ENCODE peak calls at places on chromosomes 12 and 14, in seven cellular contexts. One of them, this sample, is unnamed.

GRCh38 chr14:42994001-42994736 is 1387.5 kb downstream of the LRFN5 start:
- DNase-seq in AG04450: peak; percentile 80
- DNase-seq in lung: no peak
- DNase-seq in left ventricle myocardium inferior: no peak
- DNase-seq in suprapubic skin: no peak
- DNase-seq in astrocyte of the spinal cord: peak; percentile 88
- DNase-seq in choroid plexus epithelial cell: peak; percentile 47
- DNase-seq in this sample: peak; percentile 32

GRCh38 chr14:73467800-73468199 is 9.5 kb upstream of the NUMB start:
- DNase-seq in choroid plexus epithelial cell: peak; percentile 89
- DNase-seq in left ventricle myocardium inferior: no peak
- DNase-seq in astrocyte of the spinal cord: no peak
- DNase-seq in suprapubic skin: no peak
- DNase-seq in lung: no peak
- DNase-seq in AG04450: no peak
- DNase-seq in this sample: no peak

GRCh38 chr12:100797786-100798580 is 3.4 kb downstream of the ANO4 start:
- DNase-seq in lung: no peak
- DNase-seq in left ventricle myocardium inferior: no peak
- DNase-seq in astrocyte of the spinal cord: no peak
- DNase-seq in choroid plexus epithelial cell: no peak
- DNase-seq in AG04450: no peak
- DNase-seq in suprapubic skin: no peak
- DNase-seq in this sample: no peak

GRCh38 chr12:100661300-100661951 is 87.9 kb downstream of the GAS2L3 start:
- DNase-seq in AG04450: no peak
- DNase-seq in astrocyte of the spinal cord: peak; percentile 36
- DNase-seq in choroid plexus epithelial cell: peak; percentile 69
- DNase-seq in left ventricle myocardium inferior: no peak
- DNase-seq in lung: no peak
- DNase-seq in suprapubic skin: no peak
- DNase-seq in this sample: peak; percentile 22

GRCh38 chr12:97560766-97561165 is 98.2 kb downstream of the RMST start:
- DNase-seq in astrocyte of the spinal cord: no peak
- DNase-seq in choroid plexus epithelial cell: no peak
- DNase-seq in suprapubic skin: no peak
- DNase-seq in left ventricle myocardium inferior: no peak
- DNase-seq in AG04450: no peak
- DNase-seq in lung: no peak
- DNase-seq in this sample: no peak

GRCh38 chr12:3365416-3366385 is 125.3 kb upstream of the PRMT8 start:
- DNase-seq in astrocyte of the spinal cord: no peak
- DNase-seq in choroid plexus epithelial cell: no peak
- DNase-seq in lung: no peak
- DNase-seq in suprapubic skin: no peak
- DNase-seq in AG04450: no peak
- DNase-seq in left ventricle myocardium inferior: peak; percentile 30
- DNase-seq in this sample: peak; percentile 50

GRCh38 chr14:73227812-73228781 is 9.2 kb upstream of the PAPLN start:
- DNase-seq in AG04450: peak; percentile 84
- DNase-seq in suprapubic skin: no peak
- DNase-seq in astrocyte of the spinal cord: peak; percentile 92
- DNase-seq in lung: no peak
- DNase-seq in left ventricle myocardium inferior: peak; percentile 51
- DNase-seq in choroid plexus epithelial cell: peak; percentile 97
- DNase-seq in this sample: peak; percentile 82

GRCh38 chr12:100668939-100669536 is 95.6 kb downstream of the GAS2L3 start:
- DNase-seq in lung: peak; percentile 70
- DNase-seq in AG04450: peak; percentile 16
- DNase-seq in choroid plexus epithelial cell: peak; percentile 80
- DNase-seq in left ventricle myocardium inferior: peak; percentile 43
- DNase-seq in astrocyte of the spinal cord: peak; percentile 65
- DNase-seq in suprapubic skin: no peak
- DNase-seq in this sample: peak; percentile 80

GRCh38 chr14:76768671-76769500 is 7.6 kb downstream of the VASH1 start:
- DNase-seq in AG04450: no peak
- DNase-seq in left ventricle myocardium inferior: no peak
- DNase-seq in lung: peak; percentile 24
- DNase-seq in astrocyte of the spinal cord: no peak
- DNase-seq in suprapubic skin: peak; percentile 69
- DNase-seq in choroid plexus epithelial cell: no peak
- DNase-seq in this sample: no peak

GRCh38 chr14:105711841-105712460 is 185.6 kb downstream of the TMEM121 start:
- DNase-seq in choroid plexus epithelial cell: no peak
- DNase-seq in AG04450: no peak
- DNase-seq in left ventricle myocardium inferior: no peak
- DNase-seq in astrocyte of the spinal cord: no peak
- DNase-seq in suprapubic skin: no peak
- DNase-seq in lung: no peak
- DNase-seq in this sample: no peak

GRCh38 chr12:74945771-74946198 is 263.9 kb downstream of the KCNC2 start:
- DNase-seq in suprapubic skin: no peak
- DNase-seq in AG04450: no peak
- DNase-seq in left ventricle myocardium inferior: no peak
- DNase-seq in lung: no peak
- DNase-seq in astrocyte of the spinal cord: no peak
- DNase-seq in choroid plexus epithelial cell: no peak
- DNase-seq in this sample: peak; percentile 21

GRCh38 chr14:88516742-88517418 is 37.9 kb downstream of the PTPN21 start:
- DNase-seq in choroid plexus epithelial cell: no peak
- DNase-seq in left ventricle myocardium inferior: no peak
- DNase-seq in AG04450: no peak
- DNase-seq in lung: no peak
- DNase-seq in astrocyte of the spinal cord: no peak
- DNase-seq in suprapubic skin: no peak
- DNase-seq in this sample: no peak

GRCh38 chr12:21697829-21698630 is 40.4 kb upstream of the LDHB start:
- DNase-seq in choroid plexus epithelial cell: peak; percentile 64
- DNase-seq in AG04450: peak; percentile 11
- DNase-seq in left ventricle myocardium inferior: no peak
- DNase-seq in suprapubic skin: no peak
- DNase-seq in lung: no peak
- DNase-seq in astrocyte of the spinal cord: peak; percentile 41
- DNase-seq in this sample: peak; percentile 41

GRCh38 chr12:43637116-43637515 is 85.1 kb upstream of the ADAMTS20 start:
- DNase-seq in left ventricle myocardium inferior: no peak
- DNase-seq in astrocyte of the spinal cord: no peak
- DNase-seq in AG04450: no peak
- DNase-seq in lung: no peak
- DNase-seq in suprapubic skin: no peak
- DNase-seq in choroid plexus epithelial cell: no peak
- DNase-seq in this sample: peak; percentile 52

DNA sequence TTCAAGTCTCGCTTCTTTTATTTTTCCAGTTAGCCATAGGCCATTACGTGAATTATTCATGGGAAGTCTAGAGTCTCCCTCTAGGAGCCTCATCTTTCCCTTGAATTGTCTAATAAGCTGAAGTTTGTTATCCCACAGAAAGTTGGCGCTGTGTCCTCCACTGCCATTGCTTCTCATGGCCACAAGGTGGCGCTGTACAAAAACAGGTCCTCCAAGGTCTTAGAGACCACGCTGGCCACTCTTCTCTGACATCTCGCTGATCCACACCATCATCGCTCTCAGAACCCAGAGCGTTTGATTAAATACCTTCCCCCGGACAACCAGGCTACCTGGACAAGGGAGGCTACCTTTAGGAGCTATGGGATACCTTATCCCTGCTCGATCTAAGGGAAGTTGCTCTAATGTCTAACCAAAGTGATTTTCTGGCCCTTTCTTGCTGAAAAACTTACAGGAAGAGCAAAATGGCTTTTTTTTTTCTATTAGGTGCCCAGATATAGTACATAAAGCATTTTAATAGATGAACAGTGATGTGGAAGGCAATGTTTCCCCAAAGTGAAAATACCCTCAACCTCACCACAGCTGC is 110.0 kb downstream of the CCDC60 start:
- DNase-seq in AG04450: no peak
- DNase-seq in astrocyte of the spinal cord: peak; percentile 27
- DNase-seq in choroid plexus epithelial cell: peak; percentile 16
- DNase-seq in left ventricle myocardium inferior: peak; percentile 18
- DNase-seq in lung: peak; percentile 46
- DNase-seq in suprapubic skin: no peak
- DNase-seq in this sample: peak; percentile 16
- H3K4me3 ChIP-seq in AG04450: no peak overlapping the region
- H3K4me3 ChIP-seq in astrocyte of the spinal cord: no peak overlapping the region
- H3K4me3 ChIP-seq in choroid plexus epithelial cell: no peak overlapping the region
- H3K4me3 ChIP-seq in left ventricle myocardium inferior: no peak overlapping the region
- H3K4me3 ChIP-seq in lung: no peak overlapping the region
- H3K4me3 ChIP-seq in suprapubic skin: no peak overlapping the region
- H3K4me3 ChIP-seq in this sample: no peak overlapping the region

GRCh38 chr14:33475623-33476022 is 475.3 kb downstream of the EGLN3 start:
- DNase-seq in lung: no peak
- DNase-seq in AG04450: no peak
- DNase-seq in astrocyte of the spinal cord: peak; percentile 49
- DNase-seq in left ventricle myocardium inferior: no peak
- DNase-seq in choroid plexus epithelial cell: peak; percentile 57
- DNase-seq in suprapubic skin: no peak
- DNase-seq in this sample: peak; percentile 60
- TF ChIP-seq CTCF in lung: no peak
- TF ChIP-seq CTCF in AG04450: peak; percentile 16
- TF ChIP-seq CTCF in astrocyte of the spinal cord: peak; percentile 31
- TF ChIP-seq CTCF in left ventricle myocardium inferior: peak; percentile 40
- TF ChIP-seq CTCF in choroid plexus epithelial cell: peak; percentile 59
- TF ChIP-seq CTCF in suprapubic skin: no peak
- TF ChIP-seq CTCF in this sample: peak; percentile 42

DNA sequence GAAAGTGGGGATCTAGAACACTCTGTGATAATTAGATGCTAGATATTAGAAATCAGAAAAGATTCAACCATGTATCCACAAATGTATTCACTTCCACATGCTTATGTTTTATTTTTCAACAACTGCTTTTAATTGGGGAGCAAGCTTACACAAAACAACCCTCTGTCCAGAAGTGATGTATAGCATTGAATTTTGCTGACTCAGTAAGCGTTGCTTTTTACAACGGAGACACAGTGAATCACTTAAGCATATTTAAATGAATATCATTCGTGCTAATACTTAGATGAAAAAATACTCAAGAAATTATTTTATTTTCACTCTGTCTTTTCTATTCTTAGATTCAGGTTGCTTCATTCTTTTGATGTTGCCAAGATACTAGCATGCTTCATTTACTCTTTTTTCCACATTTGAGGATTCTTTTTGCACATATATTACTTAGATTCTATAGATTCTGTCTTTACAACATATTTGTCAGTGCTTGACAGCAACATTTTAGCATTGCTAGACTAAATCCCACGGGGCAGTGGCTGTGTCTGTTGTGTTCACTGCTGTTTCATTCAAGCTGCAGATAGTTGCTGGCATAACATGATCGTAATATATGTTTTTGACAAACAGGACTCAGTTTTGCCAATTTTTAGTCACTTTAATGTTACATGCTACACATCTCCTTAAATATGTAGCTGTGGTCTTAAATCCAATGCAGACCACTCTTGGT is 1714.4 kb upstream of the SEL1L start:
- DNase-seq in AG04450: no peak
- DNase-seq in lung: no peak
- DNase-seq in left ventricle myocardium inferior: no peak
- DNase-seq in suprapubic skin: no peak
- DNase-seq in astrocyte of the spinal cord: no peak
- DNase-seq in choroid plexus epithelial cell: no peak
- DNase-seq in this sample: no peak
- H3K4me3 ChIP-seq in AG04450: no peak overlapping the region
- H3K4me3 ChIP-seq in lung: no peak overlapping the region
- H3K4me3 ChIP-seq in left ventricle myocardium inferior: no peak overlapping the region
- H3K4me3 ChIP-seq in suprapubic skin: no peak overlapping the region
- H3K4me3 ChIP-seq in astrocyte of the spinal cord: no peak overlapping the region
- H3K4me3 ChIP-seq in choroid plexus epithelial cell: no peak overlapping the region
- H3K4me3 ChIP-seq in this sample: no peak overlapping the region

GRCh38 chr12:6204533-6205143 is 4.4 kb downstream of the CD9 start:
- DNase-seq in AG04450: no peak
- DNase-seq in choroid plexus epithelial cell: no peak
- DNase-seq in astrocyte of the spinal cord: no peak
- DNase-seq in suprapubic skin: no peak
- DNase-seq in left ventricle myocardium inferior: no peak
- DNase-seq in lung: no peak
- DNase-seq in this sample: peak; percentile 35
- TF ChIP-seq CTCF in AG04450: no peak
- TF ChIP-seq CTCF in choroid plexus epithelial cell: peak; percentile 7
- TF ChIP-seq CTCF in astrocyte of the spinal cord: no peak
- TF ChIP-seq CTCF in suprapubic skin: no peak
- TF ChIP-seq CTCF in left ventricle myocardium inferior: no peak
- TF ChIP-seq CTCF in lung: no peak
- TF ChIP-seq CTCF in this sample: peak; percentile 11

DNA sequence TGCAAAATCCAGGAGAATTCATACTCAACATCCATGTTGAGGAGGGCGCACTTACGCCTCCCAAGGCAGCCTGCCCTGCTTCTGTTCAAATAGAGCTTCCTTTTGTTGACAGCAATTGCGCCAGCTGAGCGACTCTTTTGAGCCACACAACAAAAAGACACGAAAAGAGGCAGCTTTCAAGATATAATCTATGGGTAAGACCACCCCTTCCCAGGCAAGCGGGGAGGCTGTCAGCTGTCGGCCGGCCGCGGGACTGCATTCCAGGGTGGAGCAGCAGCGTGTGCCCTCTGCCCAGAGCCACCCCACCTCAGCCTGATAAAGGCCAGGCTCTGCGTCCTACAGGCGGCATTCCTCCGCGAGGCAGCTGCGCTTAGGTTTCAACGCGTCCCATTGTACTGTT is 15.8 kb upstream of the STAB2 start:
- DNase-seq in left ventricle myocardium inferior: peak; percentile 50
- DNase-seq in astrocyte of the spinal cord: peak; percentile 4
- DNase-seq in AG04450: no peak
- DNase-seq in choroid plexus epithelial cell: no peak
- DNase-seq in suprapubic skin: no peak
- DNase-seq in lung: no peak
- DNase-seq in this sample: peak; percentile 33
- H3K4me3 ChIP-seq in left ventricle myocardium inferior: peak overlapping the region; percentile 44
- H3K4me3 ChIP-seq in astrocyte of the spinal cord: no peak overlapping the region
- H3K4me3 ChIP-seq in AG04450: no peak overlapping the region
- H3K4me3 ChIP-seq in choroid plexus epithelial cell: no peak overlapping the region
- H3K4me3 ChIP-seq in suprapubic skin: no peak overlapping the region
- H3K4me3 ChIP-seq in lung: no peak overlapping the region
- H3K4me3 ChIP-seq in this sample: no peak overlapping the region

DNA sequence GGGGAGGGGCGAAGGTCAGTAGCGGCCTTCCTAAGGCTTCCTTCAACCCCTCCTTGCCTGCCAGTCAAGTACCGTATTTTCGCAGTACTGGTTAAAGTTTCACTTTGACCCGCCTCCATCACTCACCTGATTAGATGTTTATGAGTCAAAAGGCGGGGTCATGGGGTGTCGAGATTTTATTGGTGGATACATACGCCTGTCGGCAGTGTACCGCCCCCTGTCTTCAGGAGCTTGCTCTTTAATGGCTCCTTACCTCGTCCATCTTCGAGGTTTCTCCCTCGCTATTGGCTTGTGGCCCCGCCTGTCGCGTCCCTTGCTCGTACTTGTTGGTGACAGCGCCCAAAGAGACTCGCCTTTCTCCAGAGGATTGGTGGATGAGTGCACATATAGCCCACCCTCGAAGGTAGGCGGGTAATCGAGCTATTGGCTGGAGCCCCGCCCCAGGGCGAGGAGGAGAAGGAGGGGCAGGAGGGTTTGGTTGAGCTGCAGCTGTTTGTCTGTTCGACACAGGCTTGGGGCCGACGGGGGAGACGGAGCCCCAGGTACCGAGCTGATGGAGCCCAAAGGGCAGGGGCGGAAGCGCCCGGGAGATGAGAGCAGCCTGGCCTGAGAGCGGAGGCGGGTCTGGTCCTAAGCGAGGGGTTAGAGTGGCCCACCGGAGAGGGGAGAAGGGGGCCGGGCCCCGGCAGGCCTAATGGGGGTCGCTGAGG is at the start of gene RAB5B:
- DNase-seq in choroid plexus epithelial cell: peak; percentile 100
- DNase-seq in lung: peak; percentile 100
- DNase-seq in astrocyte of the spinal cord: peak; percentile 100
- DNase-seq in left ventricle myocardium inferior: peak; percentile 99
- DNase-seq in suprapubic skin: peak; percentile 100
- DNase-seq in AG04450: peak; percentile 100
- DNase-seq in this sample: peak; percentile 100
- TF ChIP-seq CTCF in choroid plexus epithelial cell: peak; percentile 50
- TF ChIP-seq CTCF in lung: peak; percentile 5
- TF ChIP-seq CTCF in astrocyte of the spinal cord: no peak
- TF ChIP-seq CTCF in left ventricle myocardium inferior: peak; percentile 62
- TF ChIP-seq CTCF in suprapubic skin: no peak
- TF ChIP-seq CTCF in AG04450: peak; percentile 29
- TF ChIP-seq CTCF in this sample: peak; percentile 9

This sample was measured in epithelial cell of esophagus.